ENCODE peak calls at places on chromosomes 5 and 9, in seven cellular contexts. F is AG20443, K is T-helper 2 cell, V is EL, N is T-helper 17 cell, M is anterior cingulate cortex, U is stromal cell of bone marrow. S is an unnamed sample.

GRCh38 chr5:9245071-9245470 is 300.8 kb downstream of the SEMA5A start:
- DNase-seq in N (no peak), U (no peak), V (no peak), M (no peak), K (no peak), F (no peak), S (peak)

GRCh38 chr5:77560677-77561263 is 68.7 kb upstream of the WDR41 start:
- DNase-seq in V (peak), N (no peak), F (peak), U (peak), K (peak), M (no peak), S (peak)

GRCh38 chr9:38386319-38386895 is 6.1 kb upstream of the ALDH1B1 start:
- DNase-seq in V (no peak), M (no peak), U (no peak), F (no peak), N (no peak), K (no peak), S (no peak)

GRCh38 chr9:7676757-7677156 is 122.8 kb downstream of the DMAC1 start:
- DNase-seq in V (no peak), U (no peak), N (no peak), F (no peak), K (no peak), M (no peak), S (peak)

GRCh38 chr5:30831123-30831522 is 362.4 kb upstream of the CDH6 start:
- DNase-seq in F (no peak), V (no peak), N (no peak), K (no peak), M (no peak), U (no peak), S (no peak)

GRCh38 chr5:177389368-177390169 is 5.3 kb downstream of the SLC34A1 start:
- DNase-seq in N (peak), F (peak), V (peak), U (peak), M (no peak), K (peak), S (no peak)

GRCh38 chr5:39519566-39520231 is 94.9 kb upstream of the DAB2 start:
- DNase-seq in U (no peak), F (peak), N (no peak), K (no peak), M (no peak), V (peak), S (no peak)

GRCh38 chr9:135221951-135222631 is 134.6 kb downstream of the OLFM1 start:
- DNase-seq in N (peak), V (no peak), U (no peak), M (no peak), F (no peak), K (no peak), S (no peak)

GRCh38 chr9:104329245-104329644 is 174.8 kb upstream of the OR13F1 start:
- DNase-seq in U (no peak), F (no peak), M (no peak), N (no peak), K (no peak), V (no peak), S (no peak)

GRCh38 chr9:69317894-69318293 is 7.1 kb upstream of the ENTREP1 start:
- DNase-seq in V (no peak), K (peak), N (no peak), M (no peak), U (no peak), F (no peak), S (no peak)

GRCh38 chr5:146005723-146006122 is 69.3 kb downstream of the SH3RF2 start:
- DNase-seq in F (no peak), V (no peak), M (no peak), U (peak), N (no peak), K (no peak), S (no peak)

GRCh38 chr5:1008451-1009358 is at the start of gene NKD2:
- DNase-seq in M (no peak), V (no peak), F (peak), K (peak), N (no peak), U (no peak), S (no peak)

GRCh38 chr5:112483704-112484103 is 64.6 kb upstream of the EPB41L4A start:
- DNase-seq in K (no peak), F (no peak), M (no peak), U (no peak), N (no peak), V (no peak), S (no peak)

GRCh38 chr9:32968101-32969011 is 33.1 kb downstream of the APTX start:
- DNase-seq in M (peak), F (peak), N (peak), K (peak), V (peak), U (peak), S (peak)

GRCh38 chr9:97978706-97979105 is 4.4 kb upstream of the ANP32B start:
- DNase-seq in N (no peak), M (no peak), V (no peak), U (no peak), K (no peak), F (no peak), S (no peak)

GRCh38 chr5:117302949-117303348 is 728.3 kb upstream of the SEMA6A start:
- DNase-seq in U (no peak), V (peak), F (no peak), N (no peak), K (no peak), M (no peak), S (no peak)

GRCh38 chr9:130122465-130122864 is 49.7 kb upstream of the NCS1 start:
- DNase-seq in N (no peak), K (no peak), U (no peak), M (no peak), F (no peak), V (no peak), S (no peak)

GRCh38 chr5:83844320-83845068 is 123.8 kb upstream of the HAPLN1 start:
- DNase-seq in F (peak), U (peak), M (no peak), N (no peak), V (peak), K (peak), S (no peak)

GRCh38 chr9:137611623-137612609 is 6.4 kb downstream of the ARRDC1 start:
- DNase-seq in V (peak), N (no peak), K (no peak), U (no peak), F (peak), M (no peak), S (no peak)

GRCh38 chr9:99039388-99040182 is 65.3 kb upstream of the TGFBR1 start:
- DNase-seq in F (no peak), K (no peak), M (no peak), U (no peak), V (peak), N (no peak), S (no peak)

GRCh38 chr9:121059998-121060636 is 10.0 kb upstream of the C5 start:
- DNase-seq in F (peak), M (no peak), N (no peak), U (peak), K (peak), V (peak), S (peak)

GRCh38 chr5:178338126-178338749 is 105.6 kb upstream of the PHYKPL start:
- DNase-seq in K (no peak), F (no peak), U (no peak), N (no peak), V (no peak), M (no peak), S (no peak)

GRCh38 chr5:140840978-140841962 is at the start of gene PCDHA8:
- DNase-seq in U (no peak), F (no peak), K (no peak), N (no peak), M (no peak), V (peak), S (no peak)

GRCh38 chr5:170201311-170201710 is 31.5 kb upstream of the C5orf58 start:
- DNase-seq in V (no peak), M (no peak), U (no peak), F (no peak), N (no peak), K (no peak), S (no peak)

GRCh38 chr9:89435315-89435823 is 62.5 kb downstream of the SEMA4D start:
- DNase-seq in K (no peak), U (no peak), V (no peak), F (no peak), N (no peak), M (peak), S (no peak)

GRCh38 chr9:117063721-117064471 is 351.0 kb downstream of the ASTN2 start:
- DNase-seq in K (no peak), N (no peak), U (no peak), F (no peak), M (no peak), V (no peak), S (no peak)

GRCh38 chr5:27158775-27159174 is 120.4 kb upstream of the CDH9 start:
- DNase-seq in N (no peak), M (no peak), F (no peak), V (no peak), K (no peak), U (peak), S (no peak)

GRCh38 chr5:38896760-38897159 is 50.9 kb downstream of the OSMR start:
- DNase-seq in U (no peak), F (no peak), N (no peak), K (no peak), M (no peak), V (no peak), S (no peak)

GRCh38 chr5:37478495-37478894 is 99.4 kb downstream of the WDR70 start:
- DNase-seq in F (no peak), V (no peak), N (no peak), U (no peak), M (no peak), K (no peak), S (no peak)

GRCh38 chr5:181060924-181061323 is 20.9 kb downstream of the BTNL9 start:
- DNase-seq in N (no peak), M (no peak), K (no peak), V (no peak), U (no peak), F (no peak), S (no peak)

S was measured in putamen.